ENCODE peak calls at places on chromosomes 11 and 22, in eight cellular contexts. H is RWPE1, S is Calu3, B is IMR-90, V is breast epithelium, O is GOT3, R is T-cell, W is RCC 7860. T is an unnamed sample.

GRCh38 chr22:17217179-17217578 is 2.1 kb downstream of the ADA2 start:
- DNase-seq in H (no peak), S (no peak), B (no peak), V (no peak), O (no peak), R (peak), W (no peak), T (no peak)

GRCh38 chr22:29750559-29750958 is 16.2 kb downstream of the ZMAT5 start:
- DNase-seq in H (no peak), S (no peak), B (no peak), V (no peak), O (no peak), R (no peak), W (no peak), T (no peak)

GRCh38 chr11:121672630-121673487 is 220.1 kb upstream of the SORL1-AS1 start:
- DNase-seq in H (no peak), S (no peak), B (no peak), V (no peak), O (no peak), R (no peak), W (no peak), T (no peak)

GRCh38 chr11:86896486-86896885 is 58.7 kb downstream of the FZD4 start:
- DNase-seq in H (no peak), S (no peak), B (peak), V (no peak), O (no peak), R (no peak), W (no peak), T (no peak)

GRCh38 chr11:62791501-62792192 is at the start of gene TMEM223:
- DNase-seq in H (peak), S (peak), B (peak), V (peak), O (no peak), R (peak), W (peak), T (peak)

GRCh38 chr22:45163074-45163416 is 680 bp upstream of the NUP50 start:
- DNase-seq in H (no peak), S (peak), B (peak), V (no peak), O (no peak), R (no peak), W (no peak), T (no peak)

GRCh38 chr22:27629908-27630733 is 171.4 kb downstream of the MN1 start:
- DNase-seq in H (no peak), S (no peak), B (no peak), V (no peak), O (no peak), R (no peak), W (no peak), T (no peak)

GRCh38 chr11:103537904-103538502 is 428.8 kb downstream of the DYNC2H1 start:
- DNase-seq in H (peak), S (peak), B (peak), V (no peak), O (no peak), R (no peak), W (no peak), T (no peak)

T was measured in activated T-helper 2 cell treated with anti-CD3 and anti-CD28 coated beads, Interferon-gamma antibody, Interleukin-2, Interleukin-4, amounts not matched to agents 10 μg/mL and 5 μg/mL and 100 μg/mL, durations not matched to agents 14 hours and 24 hours and 36 hours.